ENCODE peak calls at places on chromosomes 7 and 10, in seven cellular contexts. One of them, this sample, is unnamed.

GRCh38 chr7:157080111-157080730 is 58.5 kb upstream of the UBE3C start:
- DNase-seq in endodermal cell: no peak
- DNase-seq in IMR-90: peak; percentile 18
- DNase-seq in hepatocyte: no peak
- DNase-seq in Peyer's patch: no peak
- DNase-seq in esophagus squamous epithelium: no peak
- DNase-seq in tibial nerve: no peak
- DNase-seq in this sample: peak; percentile 22

GRCh38 chr10:24299587-24300258 is 90.8 kb downstream of the KIAA1217 start:
- DNase-seq in Peyer's patch: no peak
- DNase-seq in esophagus squamous epithelium: no peak
- DNase-seq in IMR-90: peak; percentile 72
- DNase-seq in endodermal cell: no peak
- DNase-seq in hepatocyte: no peak
- DNase-seq in tibial nerve: no peak
- DNase-seq in this sample: no peak

GRCh38 chr10:71805776-71806705 is 32.7 kb upstream of the VSIR start:
- DNase-seq in IMR-90: no peak
- DNase-seq in esophagus squamous epithelium: no peak
- DNase-seq in endodermal cell: peak; percentile 94
- DNase-seq in tibial nerve: no peak
- DNase-seq in hepatocyte: peak; percentile 35
- DNase-seq in Peyer's patch: peak; percentile 72
- DNase-seq in this sample: peak; percentile 98

GRCh38 chr7:22447759-22448158 is 52.2 kb downstream of the STEAP1B start:
- DNase-seq in tibial nerve: no peak
- DNase-seq in IMR-90: peak; percentile 13
- DNase-seq in hepatocyte: no peak
- DNase-seq in Peyer's patch: no peak
- DNase-seq in esophagus squamous epithelium: no peak
- DNase-seq in endodermal cell: no peak
- DNase-seq in this sample: no peak

GRCh38 chr10:132451506-132452215 is 54.7 kb downstream of the PWWP2B start:
- DNase-seq in endodermal cell: peak; percentile 67
- DNase-seq in esophagus squamous epithelium: no peak
- DNase-seq in IMR-90: no peak
- DNase-seq in Peyer's patch: no peak
- DNase-seq in hepatocyte: no peak
- DNase-seq in tibial nerve: no peak
- DNase-seq in this sample: peak; percentile 65

GRCh38 chr7:37052673-37053072 is 328.4 kb upstream of the AOAH start:
- DNase-seq in tibial nerve: no peak
- DNase-seq in IMR-90: peak; percentile 36
- DNase-seq in Peyer's patch: no peak
- DNase-seq in endodermal cell: peak; percentile 91
- DNase-seq in esophagus squamous epithelium: no peak
- DNase-seq in hepatocyte: peak; percentile 74
- DNase-seq in this sample: peak; percentile 69

GRCh38 chr7:22550514-22551010 is 50.6 kb upstream of the STEAP1B start:
- DNase-seq in IMR-90: no peak
- DNase-seq in Peyer's patch: no peak
- DNase-seq in endodermal cell: no peak
- DNase-seq in tibial nerve: no peak
- DNase-seq in hepatocyte: no peak
- DNase-seq in esophagus squamous epithelium: no peak
- DNase-seq in this sample: no peak

GRCh38 chr10:37285063-37285462 is 159.7 kb downstream of the ANKRD30A start:
- DNase-seq in hepatocyte: no peak
- DNase-seq in tibial nerve: no peak
- DNase-seq in esophagus squamous epithelium: no peak
- DNase-seq in endodermal cell: no peak
- DNase-seq in Peyer's patch: no peak
- DNase-seq in IMR-90: no peak
- DNase-seq in this sample: no peak

GRCh38 chr7:17535776-17536175 is 237.3 kb downstream of the AHR start:
- DNase-seq in esophagus squamous epithelium: no peak
- DNase-seq in Peyer's patch: no peak
- DNase-seq in hepatocyte: no peak
- DNase-seq in endodermal cell: no peak
- DNase-seq in IMR-90: peak; percentile 53
- DNase-seq in tibial nerve: no peak
- DNase-seq in this sample: no peak

GRCh38 chr10:104336829-104337526 is 1.3 kb downstream of the ITPRIP start:
- DNase-seq in endodermal cell: peak; percentile 72
- DNase-seq in tibial nerve: no peak
- DNase-seq in Peyer's patch: no peak
- DNase-seq in hepatocyte: no peak
- DNase-seq in esophagus squamous epithelium: no peak
- DNase-seq in IMR-90: peak; percentile 80
- DNase-seq in this sample: peak; percentile 33

DNA sequence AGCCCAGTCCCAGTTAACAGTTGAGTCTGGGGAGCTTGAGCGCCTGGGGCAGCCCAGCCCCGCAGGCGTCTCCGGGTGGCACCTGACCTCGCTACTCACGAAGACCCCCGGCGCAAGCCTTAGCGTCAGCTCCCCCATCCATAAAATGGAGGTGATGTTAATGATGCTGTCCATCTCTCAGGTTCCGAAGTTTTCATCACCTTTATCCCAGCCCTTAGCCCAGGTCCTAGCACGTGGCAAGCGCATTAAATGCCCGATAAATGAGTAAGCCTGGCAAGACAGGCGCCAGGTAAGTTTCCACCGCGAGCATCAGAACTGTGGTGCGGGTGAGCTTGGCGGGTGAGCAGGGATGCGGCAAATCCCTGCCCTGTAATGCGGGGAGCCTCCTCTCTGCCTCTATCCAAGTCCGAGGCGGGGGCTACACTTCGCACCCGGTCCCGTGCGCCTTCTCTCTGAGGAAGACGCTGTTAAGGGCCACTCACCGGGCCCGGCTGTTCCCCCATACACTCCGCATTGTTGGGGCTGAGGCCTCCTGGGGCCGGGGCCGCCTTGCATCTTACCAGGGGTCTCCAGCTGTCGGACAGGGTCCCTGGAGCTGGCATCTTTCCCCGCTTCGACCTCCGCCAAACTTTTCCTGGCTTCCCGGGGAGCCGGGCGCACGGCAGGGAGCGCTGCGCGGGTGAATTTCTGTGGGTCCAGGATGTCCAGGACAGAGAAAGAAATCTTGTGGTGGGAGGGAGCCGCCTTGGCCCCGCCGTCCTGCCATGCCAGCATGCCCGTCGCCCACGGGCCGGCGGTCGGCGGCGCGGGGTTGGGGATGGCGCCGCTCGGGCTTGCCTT is 445 bp downstream of the NKX1-2 start:
- DNase-seq in IMR-90: no peak
- DNase-seq in hepatocyte: no peak
- DNase-seq in Peyer's patch: no peak
- DNase-seq in endodermal cell: peak; percentile 78
- DNase-seq in esophagus squamous epithelium: no peak
- DNase-seq in tibial nerve: no peak
- DNase-seq in this sample: peak; percentile 74
- H3K4me3 ChIP-seq in IMR-90: no peak overlapping the region
- H3K4me3 ChIP-seq in hepatocyte: peak overlapping the region; percentile 34
- H3K4me3 ChIP-seq in Peyer's patch: no peak overlapping the region
- H3K4me3 ChIP-seq in endodermal cell: peak overlapping the region; percentile 75
- H3K4me3 ChIP-seq in esophagus squamous epithelium: peak overlapping the region; percentile 63
- H3K4me3 ChIP-seq in tibial nerve: no peak overlapping the region
- H3K4me3 ChIP-seq in this sample: peak overlapping the region; percentile 70

GRCh38 chr7:27182861-27183681 is 2.0 kb downstream of the HOXA11 start:
- DNase-seq in IMR-90: no peak
- DNase-seq in tibial nerve: no peak
- DNase-seq in esophagus squamous epithelium: no peak
- DNase-seq in Peyer's patch: peak; percentile 45
- DNase-seq in hepatocyte: no peak
- DNase-seq in endodermal cell: peak; percentile 89
- DNase-seq in this sample: peak; percentile 89
- H3K4me3 ChIP-seq in IMR-90: no peak overlapping the region
- H3K4me3 ChIP-seq in tibial nerve: peak overlapping the region; percentile 47
- H3K4me3 ChIP-seq in esophagus squamous epithelium: no peak overlapping the region
- H3K4me3 ChIP-seq in Peyer's patch: no peak overlapping the region
- H3K4me3 ChIP-seq in hepatocyte: peak overlapping the region; percentile 77
- H3K4me3 ChIP-seq in endodermal cell: peak overlapping the region; percentile 77
- H3K4me3 ChIP-seq in this sample: no peak overlapping the region

GRCh38 chr7:28272461-28272877 is 91.9 kb upstream of the JAZF1 start:
- DNase-seq in tibial nerve: peak; percentile 48
- DNase-seq in endodermal cell: peak; percentile 83
- DNase-seq in IMR-90: peak; percentile 68
- DNase-seq in esophagus squamous epithelium: no peak
- DNase-seq in Peyer's patch: peak; percentile 64
- DNase-seq in hepatocyte: peak; percentile 53
- DNase-seq in this sample: peak; percentile 74
- H3K4me3 ChIP-seq in tibial nerve: no peak overlapping the region
- H3K4me3 ChIP-seq in endodermal cell: no peak overlapping the region
- H3K4me3 ChIP-seq in IMR-90: no peak overlapping the region
- H3K4me3 ChIP-seq in esophagus squamous epithelium: peak overlapping the region; percentile 38
- H3K4me3 ChIP-seq in Peyer's patch: no peak overlapping the region
- H3K4me3 ChIP-seq in hepatocyte: no peak overlapping the region
- H3K4me3 ChIP-seq in this sample: no peak overlapping the region

DNA sequence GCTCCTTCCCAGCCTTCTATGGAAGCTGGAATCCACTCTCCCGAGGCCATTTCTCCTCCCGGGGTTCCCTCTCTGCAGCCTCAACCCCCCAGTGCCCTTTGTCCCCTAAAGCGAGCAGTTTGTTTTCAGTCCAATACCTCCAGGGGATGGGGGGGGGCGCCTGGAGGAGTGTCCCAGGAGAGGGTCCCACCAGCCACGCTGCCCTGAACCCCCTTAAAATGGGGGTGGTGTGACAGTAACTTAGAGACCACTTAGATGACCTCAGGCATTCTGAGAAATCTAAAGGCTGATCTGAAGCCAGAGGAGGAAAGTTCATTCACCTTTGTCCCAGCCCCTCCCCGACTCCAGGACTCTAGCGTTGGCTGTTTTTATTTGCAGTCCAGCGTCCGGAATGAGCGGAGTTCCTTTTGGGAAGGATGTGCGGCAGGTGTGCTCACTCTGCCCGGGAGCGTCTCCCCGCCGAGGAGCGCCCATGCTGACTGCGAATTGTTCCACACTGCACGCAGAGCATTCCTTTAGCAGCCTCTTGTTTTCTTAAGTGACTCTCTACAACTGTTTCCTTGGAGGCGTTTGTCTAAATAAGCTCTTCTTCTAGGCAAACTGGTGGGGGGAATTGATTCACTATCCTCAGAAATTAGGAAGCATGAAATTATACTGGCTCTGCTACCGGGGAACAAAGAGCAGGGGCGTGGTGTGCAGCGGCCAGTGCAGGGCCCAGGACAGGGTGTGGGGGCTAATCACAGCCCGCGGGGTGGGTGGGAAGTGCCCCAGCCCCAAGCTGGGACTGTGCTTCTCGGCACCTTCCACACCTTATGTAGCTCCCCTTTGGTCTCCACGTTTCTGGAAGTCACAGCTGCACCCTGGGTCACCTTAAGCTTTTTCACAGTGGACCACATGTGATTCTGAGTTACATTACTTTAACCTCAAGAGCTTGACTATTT is 46.3 kb downstream of the SYPL1 start:
- DNase-seq in endodermal cell: no peak
- DNase-seq in Peyer's patch: peak; percentile 66
- DNase-seq in esophagus squamous epithelium: no peak
- DNase-seq in IMR-90: no peak
- DNase-seq in tibial nerve: no peak
- DNase-seq in hepatocyte: no peak
- DNase-seq in this sample: peak; percentile 67
- H3K4me3 ChIP-seq in endodermal cell: no peak overlapping the region
- H3K4me3 ChIP-seq in Peyer's patch: peak overlapping the region; percentile 7
- H3K4me3 ChIP-seq in esophagus squamous epithelium: peak overlapping the region; percentile 56
- H3K4me3 ChIP-seq in IMR-90: no peak overlapping the region
- H3K4me3 ChIP-seq in tibial nerve: peak overlapping the region; percentile 6
- H3K4me3 ChIP-seq in hepatocyte: no peak overlapping the region
- H3K4me3 ChIP-seq in this sample: no peak overlapping the region

GRCh38 chr7:150351587-150352194 is 10.3 kb upstream of the RARRES2 start:
- DNase-seq in Peyer's patch: no peak
- DNase-seq in tibial nerve: no peak
- DNase-seq in esophagus squamous epithelium: no peak
- DNase-seq in endodermal cell: no peak
- DNase-seq in hepatocyte: no peak
- DNase-seq in IMR-90: peak; percentile 25
- DNase-seq in this sample: peak; percentile 57
- H3K4me3 ChIP-seq in Peyer's patch: no peak overlapping the region
- H3K4me3 ChIP-seq in tibial nerve: no peak overlapping the region
- H3K4me3 ChIP-seq in esophagus squamous epithelium: no peak overlapping the region
- H3K4me3 ChIP-seq in endodermal cell: no peak overlapping the region
- H3K4me3 ChIP-seq in hepatocyte: no peak overlapping the region
- H3K4me3 ChIP-seq in IMR-90: no peak overlapping the region
- H3K4me3 ChIP-seq in this sample: no peak overlapping the region

This sample was measured in H7.